ENCODE peak calls at places on chromosomes 6 and 20, in seven cellular contexts. One of them, this sample, is unnamed.

GRCh38 chr20:40582531-40582930 is 106.5 kb downstream of the MAFB start:
- DNase-seq in NCI-H1436: no peak
- DNase-seq in effector CD4-positive, alpha-beta T cell: no peak
- DNase-seq in stimulated activated CD4-positive, alpha-beta T cell treated with anti-CD3 and anti-CD28 coated beads, Interleukin-1b, Interleukin-23, amount 100 ng/mL, for 24 hours: no peak
- DNase-seq in AG04449: no peak
- DNase-seq in stimulated activated naive CD8-positive, alpha-beta T cell treated with anti-CD3 and anti-CD28 coated beads, Interleukin-15, amount 100 ng/mL, for 72 hours: no peak
- DNase-seq in left cardiac atrium: no peak
- DNase-seq in this sample: no peak

GRCh38 chr6:23349521-23350147 is 776.4 kb upstream of the NRSN1 start:
- DNase-seq in NCI-H1436: peak
- DNase-seq in effector CD4-positive, alpha-beta T cell: no peak
- DNase-seq in stimulated activated CD4-positive, alpha-beta T cell treated with anti-CD3 and anti-CD28 coated beads, Interleukin-1b, Interleukin-23, amount 100 ng/mL, for 24 hours: no peak
- DNase-seq in AG04449: peak
- DNase-seq in stimulated activated naive CD8-positive, alpha-beta T cell treated with anti-CD3 and anti-CD28 coated beads, Interleukin-15, amount 100 ng/mL, for 72 hours: no peak
- DNase-seq in left cardiac atrium: no peak
- DNase-seq in this sample: peak

GRCh38 chr20:7113577-7114466 is 346.3 kb downstream of the BMP2 start:
- DNase-seq in NCI-H1436: peak
- DNase-seq in effector CD4-positive, alpha-beta T cell: no peak
- DNase-seq in stimulated activated CD4-positive, alpha-beta T cell treated with anti-CD3 and anti-CD28 coated beads, Interleukin-1b, Interleukin-23, amount 100 ng/mL, for 24 hours: no peak
- DNase-seq in AG04449: no peak
- DNase-seq in stimulated activated naive CD8-positive, alpha-beta T cell treated with anti-CD3 and anti-CD28 coated beads, Interleukin-15, amount 100 ng/mL, for 72 hours: no peak
- DNase-seq in left cardiac atrium: peak
- DNase-seq in this sample: peak

GRCh38 chr6:159041181-159041580 is 3.6 kb downstream of the TAGAP start:
- DNase-seq in NCI-H1436: no peak
- DNase-seq in effector CD4-positive, alpha-beta T cell: no peak
- DNase-seq in stimulated activated CD4-positive, alpha-beta T cell treated with anti-CD3 and anti-CD28 coated beads, Interleukin-1b, Interleukin-23, amount 100 ng/mL, for 24 hours: no peak
- DNase-seq in AG04449: no peak
- DNase-seq in stimulated activated naive CD8-positive, alpha-beta T cell treated with anti-CD3 and anti-CD28 coated beads, Interleukin-15, amount 100 ng/mL, for 72 hours: no peak
- DNase-seq in left cardiac atrium: no peak
- DNase-seq in this sample: no peak

GRCh38 chr6:119627908-119628669 is 278.5 kb upstream of the MAN1A1 start:
- DNase-seq in NCI-H1436: no peak
- DNase-seq in effector CD4-positive, alpha-beta T cell: no peak
- DNase-seq in stimulated activated CD4-positive, alpha-beta T cell treated with anti-CD3 and anti-CD28 coated beads, Interleukin-1b, Interleukin-23, amount 100 ng/mL, for 24 hours: no peak
- DNase-seq in AG04449: no peak
- DNase-seq in stimulated activated naive CD8-positive, alpha-beta T cell treated with anti-CD3 and anti-CD28 coated beads, Interleukin-15, amount 100 ng/mL, for 72 hours: no peak
- DNase-seq in left cardiac atrium: no peak
- DNase-seq in this sample: peak

GRCh38 chr20:63846128-63846771 is 15.0 kb upstream of the ABHD16B start:
- DNase-seq in NCI-H1436: no peak
- DNase-seq in effector CD4-positive, alpha-beta T cell: no peak
- DNase-seq in stimulated activated CD4-positive, alpha-beta T cell treated with anti-CD3 and anti-CD28 coated beads, Interleukin-1b, Interleukin-23, amount 100 ng/mL, for 24 hours: no peak
- DNase-seq in AG04449: no peak
- DNase-seq in stimulated activated naive CD8-positive, alpha-beta T cell treated with anti-CD3 and anti-CD28 coated beads, Interleukin-15, amount 100 ng/mL, for 72 hours: no peak
- DNase-seq in left cardiac atrium: peak
- DNase-seq in this sample: peak

GRCh38 chr6:6629416-6629815 is 40.9 kb downstream of the LY86 start:
- DNase-seq in NCI-H1436: no peak
- DNase-seq in effector CD4-positive, alpha-beta T cell: no peak
- DNase-seq in stimulated activated CD4-positive, alpha-beta T cell treated with anti-CD3 and anti-CD28 coated beads, Interleukin-1b, Interleukin-23, amount 100 ng/mL, for 24 hours: no peak
- DNase-seq in AG04449: no peak
- DNase-seq in stimulated activated naive CD8-positive, alpha-beta T cell treated with anti-CD3 and anti-CD28 coated beads, Interleukin-15, amount 100 ng/mL, for 72 hours: no peak
- DNase-seq in left cardiac atrium: no peak
- DNase-seq in this sample: no peak

GRCh38 chr6:157946053-157946617 is 35.5 kb upstream of the SYNJ2 start:
- DNase-seq in NCI-H1436: no peak
- DNase-seq in effector CD4-positive, alpha-beta T cell: no peak
- DNase-seq in stimulated activated CD4-positive, alpha-beta T cell treated with anti-CD3 and anti-CD28 coated beads, Interleukin-1b, Interleukin-23, amount 100 ng/mL, for 24 hours: no peak
- DNase-seq in AG04449: no peak
- DNase-seq in stimulated activated naive CD8-positive, alpha-beta T cell treated with anti-CD3 and anti-CD28 coated beads, Interleukin-15, amount 100 ng/mL, for 72 hours: no peak
- DNase-seq in left cardiac atrium: no peak
- DNase-seq in this sample: no peak

GRCh38 chr20:595330-596308 is 14.5 kb downstream of the TCF15 start:
- DNase-seq in NCI-H1436: no peak
- DNase-seq in effector CD4-positive, alpha-beta T cell: no peak
- DNase-seq in stimulated activated CD4-positive, alpha-beta T cell treated with anti-CD3 and anti-CD28 coated beads, Interleukin-1b, Interleukin-23, amount 100 ng/mL, for 24 hours: no peak
- DNase-seq in AG04449: no peak
- DNase-seq in stimulated activated naive CD8-positive, alpha-beta T cell treated with anti-CD3 and anti-CD28 coated beads, Interleukin-15, amount 100 ng/mL, for 72 hours: no peak
- DNase-seq in left cardiac atrium: peak
- DNase-seq in this sample: no peak